ENCODE peak calls at places on chromosome 20, in nine cellular contexts. M, G, N, X, J, O, C, P and A are unnamed samples.

GRCh38 chr20:60984666-60985065 is 267.4 kb upstream of the CDH4 start:
- DNase-seq in J (no peak), N (no peak), M (no peak), C (no peak), O (no peak), P (no peak), G (peak), X (peak), A (no peak)

GRCh38 chr20:17822039-17822438 is 122.3 kb downstream of the BANF2 start:
- DNase-seq in J (no peak), C (no peak), O (no peak), X (no peak), P (no peak), G (no peak), M (no peak), N (peak), A (peak)

GRCh38 chr20:33832113-33832853 is 21.1 kb downstream of the CHMP4B start:
- DNase-seq in N (no peak), G (no peak), O (no peak), P (no peak), J (no peak), X (no peak), M (no peak), C (no peak), A (no peak)

GRCh38 chr20:33532753-33533459 is 43.0 kb downstream of the CBFA2T2 start:
- DNase-seq in O (no peak), N (no peak), G (no peak), C (no peak), J (no peak), X (no peak), M (no peak), P (no peak), A (peak)

GRCh38 chr20:44861547-44862006 is 23.9 kb upstream of the YWHAB start:
- DNase-seq in J (no peak), G (no peak), N (no peak), C (no peak), M (no peak), P (no peak), O (no peak), X (no peak), A (no peak)

GRCh38 chr20:59455392-59456341 is 148.7 kb upstream of the PHACTR3 start:
- DNase-seq in C (no peak), X (peak), N (peak), P (no peak), M (no peak), G (peak), O (no peak), J (no peak), A (peak)

GRCh38 chr20:17536944-17537444 is 5.8 kb upstream of the BFSP1 start:
- DNase-seq in P (peak), O (peak), X (peak), C (peak), J (peak), M (peak), N (peak), G (peak), A (peak)

GRCh38 chr20:813386-813785 is 20.1 kb upstream of the FAM110A start:
- DNase-seq in X (no peak), M (no peak), C (no peak), N (no peak), P (no peak), G (no peak), O (no peak), J (no peak), A (no peak)

GRCh38 chr20:50821257-50821921 is 26.5 kb downstream of the BCAS4 start:
- DNase-seq in C (no peak), N (no peak), G (no peak), O (no peak), M (no peak), P (no peak), X (no peak), J (no peak), A (no peak)

GRCh38 chr20:61903575-61904340 is 161.9 kb downstream of the TAF4 start:
- DNase-seq in J (no peak), N (no peak), G (no peak), O (no peak), P (no peak), M (no peak), C (no peak), X (no peak), A (no peak)